ENCODE peak calls at places on chromosomes 7 and 10, in five cellular contexts. R, E, O, W and I are unnamed samples.

GRCh38 chr10:106076496-106076895 is 1088.0 kb downstream of the SORCS1 start:
- DNase-seq in R (peak), E (no peak), O (no peak), W (no peak), I (no peak)

GRCh38 chr10:124319926-124320391 is 98.8 kb downstream of the OAT start:
- DNase-seq in R (no peak), E (no peak), O (peak), W (no peak), I (no peak)

GRCh38 chr7:44131173-44132009 is 8.0 kb upstream of the POLD2 start:
- DNase-seq in R (peak), E (no peak), O (no peak), W (peak), I (peak)

GRCh38 chr7:124992881-124993562 is 63.4 kb upstream of the POT1 start:
- DNase-seq in R (peak), E (peak), O (peak), W (peak), I (peak)

GRCh38 chr7:127619681-127620405 is 1.9 kb upstream of the PAX4 start:
- DNase-seq in R (no peak), E (no peak), O (no peak), W (no peak), I (no peak)

GRCh38 chr10:101400529-101400928 is 46.6 kb downstream of the BTRC start:
- DNase-seq in R (peak), E (no peak), O (no peak), W (peak), I (no peak)

GRCh38 chr10:24223341-24223740 is 14.4 kb downstream of the KIAA1217 start:
- DNase-seq in R (peak), E (no peak), O (no peak), W (no peak), I (no peak)

GRCh38 chr10:85547460-85548023 is 819.1 kb downstream of the GRID1 start:
- DNase-seq in R (no peak), E (no peak), O (no peak), W (no peak), I (no peak)

GRCh38 chr7:18520450-18521235 is 25.1 kb downstream of the HDAC9 start:
- DNase-seq in R (peak), E (peak), O (peak), W (peak), I (peak)

GRCh38 chr7:117480978-117481377 is 1.2 kb downstream of the CFTR start:
- DNase-seq in R (no peak), E (no peak), O (no peak), W (no peak), I (no peak)

GRCh38 chr7:155962191-155962967 is 150.1 kb upstream of the SHH start:
- DNase-seq in R (no peak), E (peak), O (peak), W (peak), I (peak)

GRCh38 chr10:114879541-114880158 is 58.1 kb downstream of the FHIP2A start:
- DNase-seq in R (peak), E (no peak), O (no peak), W (peak), I (no peak)

GRCh38 chr10:96921655-96922054 is 89.6 kb downstream of the LCOR start:
- DNase-seq in R (no peak), E (no peak), O (no peak), W (no peak), I (no peak)

GRCh38 chr10:117441812-117442443 is 66.7 kb upstream of the PDZD8 start:
- DNase-seq in R (peak), E (no peak), O (no peak), W (no peak), I (peak)

GRCh38 chr10:57844387-57844998 is 423.2 kb downstream of the IPMK start:
- DNase-seq in R (no peak), E (no peak), O (no peak), W (no peak), I (no peak)

GRCh38 chr7:1169409-1170368 is 9.7 kb upstream of the ZFAND2A start:
- DNase-seq in R (peak), E (no peak), O (peak), W (peak), I (no peak)

GRCh38 chr10:47025540-47026300 is 114.5 kb downstream of the PTPN20 start:
- DNase-seq in R (peak), E (no peak), O (peak), W (peak), I (peak)

GRCh38 chr10:97904026-97904410 is 54.4 kb downstream of the GOLGA7B start:
- DNase-seq in R (no peak), E (no peak), O (no peak), W (no peak), I (no peak)

GRCh38 chr10:3892440-3893101 is 107.6 kb upstream of the KLF6 start:
- DNase-seq in R (peak), E (no peak), O (peak), W (no peak), I (no peak)

GRCh38 chr7:157615852-157616251 is 279.0 kb downstream of the DNAJB6 start:
- DNase-seq in R (no peak), E (no peak), O (no peak), W (no peak), I (no peak)

GRCh38 chr7:14021069-14021468 is 31.6 kb upstream of the ETV1 start:
- DNase-seq in R (no peak), E (no peak), O (peak), W (peak), I (peak)

GRCh38 chr7:26861050-26861449 is 3.3 kb downstream of the SKAP2 start:
- DNase-seq in R (no peak), E (no peak), O (no peak), W (no peak), I (no peak)

GRCh38 chr7:30575910-30576309 is 18.8 kb upstream of the GARS1 start:
- DNase-seq in R (no peak), E (no peak), O (no peak), W (no peak), I (no peak)

GRCh38 chr10:88582411-88582805 is 710 bp downstream of the RNLS start:
- DNase-seq in R (peak), E (no peak), O (no peak), W (no peak), I (no peak)

GRCh38 chr10:120514035-120514620 is 57.1 kb downstream of the PLPP4 start:
- DNase-seq in R (peak), E (no peak), O (peak), W (no peak), I (peak)

GRCh38 chr10:123642293-123642692 is 23.9 kb upstream of the GPR26 start:
- DNase-seq in R (no peak), E (no peak), O (no peak), W (no peak), I (no peak)

GRCh38 chr7:102064361-102065025 is 222.2 kb upstream of the SH2B2 start:
- DNase-seq in R (peak), E (no peak), O (no peak), W (no peak), I (peak)

GRCh38 chr7:26655761-26656160 is 208.6 kb downstream of the SKAP2 start:
- DNase-seq in R (no peak), E (no peak), O (no peak), W (no peak), I (no peak)

GRCh38 chr10:70672993-70673928 is 955 bp downstream of the ADAMTS14 start:
- DNase-seq in R (peak), E (no peak), O (peak), W (peak), I (peak)

GRCh38 chr10:45379891-45380540 is 6.0 kb downstream of the ALOX5 start:
- DNase-seq in R (no peak), E (no peak), O (no peak), W (no peak), I (no peak)

GRCh38 chr7:50640256-50640655 is 75.1 kb upstream of the DDC start:
- DNase-seq in R (no peak), E (no peak), O (no peak), W (no peak), I (no peak)

GRCh38 chr7:30117886-30118285 is 16.9 kb upstream of the MTURN start:
- DNase-seq in R (no peak), E (no peak), O (no peak), W (no peak), I (no peak)

GRCh38 chr7:40824461-40824860 is 689.7 kb downstream of the SUGCT start:
- DNase-seq in R (no peak), E (no peak), O (no peak), W (no peak), I (no peak)